ENCODE peak calls at places on chromosomes 2 and 18, in seven cellular contexts. One of them, this sample, is unnamed.

GRCh38 chr2:148582679-148583511 is 61.7 kb upstream of the EPC2 start:
- DNase-seq in GM12878: no peak
- DNase-seq in SK-N-SH: no peak
- DNase-seq in HepG2: no peak
- DNase-seq in K562: no peak
- DNase-seq in H1: no peak
- DNase-seq in HCT116: no peak
- DNase-seq in this sample: no peak

GRCh38 chr2:146323564-146323963 is 1521.3 kb upstream of the ACVR2A start:
- DNase-seq in GM12878: no peak
- DNase-seq in SK-N-SH: no peak
- DNase-seq in HepG2: no peak
- DNase-seq in K562: no peak
- DNase-seq in H1: no peak
- DNase-seq in HCT116: no peak
- DNase-seq in this sample: no peak

GRCh38 chr2:222753251-222753824 is 81.9 kb downstream of the MOGAT1 start:
- DNase-seq in GM12878: no peak
- DNase-seq in SK-N-SH: peak; percentile 29
- DNase-seq in HepG2: no peak
- DNase-seq in K562: no peak
- DNase-seq in H1: no peak
- DNase-seq in HCT116: no peak
- DNase-seq in this sample: no peak

GRCh38 chr2:30454571-30454970 is 7.5 kb downstream of the LCLAT1 start:
- DNase-seq in GM12878: no peak
- DNase-seq in SK-N-SH: no peak
- DNase-seq in HepG2: no peak
- DNase-seq in K562: no peak
- DNase-seq in H1: no peak
- DNase-seq in HCT116: no peak
- DNase-seq in this sample: no peak

GRCh38 chr2:239634769-239635168 is 233.9 kb upstream of the HDAC4 start:
- DNase-seq in GM12878: no peak
- DNase-seq in SK-N-SH: no peak
- DNase-seq in HepG2: no peak
- DNase-seq in K562: no peak
- DNase-seq in H1: no peak
- DNase-seq in HCT116: no peak
- DNase-seq in this sample: no peak

GRCh38 chr2:176269319-176270099 is at the start of gene MTX2:
- DNase-seq in GM12878: peak; percentile 19
- DNase-seq in SK-N-SH: peak; percentile 91
- DNase-seq in HepG2: peak; percentile 80
- DNase-seq in K562: peak; percentile 81
- DNase-seq in H1: peak; percentile 38
- DNase-seq in HCT116: peak; percentile 57
- DNase-seq in this sample: peak; percentile 74

GRCh38 chr2:101446869-101447268 is 28.0 kb downstream of the RFX8 start:
- DNase-seq in GM12878: no peak
- DNase-seq in SK-N-SH: no peak
- DNase-seq in HepG2: no peak
- DNase-seq in K562: no peak
- DNase-seq in H1: no peak
- DNase-seq in HCT116: no peak
- DNase-seq in this sample: no peak

GRCh38 chr18:32048507-32049091 is 30.0 kb downstream of the RNF125 start:
- DNase-seq in GM12878: peak; percentile 24
- DNase-seq in SK-N-SH: no peak
- DNase-seq in HepG2: peak; percentile 39
- DNase-seq in K562: no peak
- DNase-seq in H1: no peak
- DNase-seq in HCT116: no peak
- DNase-seq in this sample: no peak

DNA sequence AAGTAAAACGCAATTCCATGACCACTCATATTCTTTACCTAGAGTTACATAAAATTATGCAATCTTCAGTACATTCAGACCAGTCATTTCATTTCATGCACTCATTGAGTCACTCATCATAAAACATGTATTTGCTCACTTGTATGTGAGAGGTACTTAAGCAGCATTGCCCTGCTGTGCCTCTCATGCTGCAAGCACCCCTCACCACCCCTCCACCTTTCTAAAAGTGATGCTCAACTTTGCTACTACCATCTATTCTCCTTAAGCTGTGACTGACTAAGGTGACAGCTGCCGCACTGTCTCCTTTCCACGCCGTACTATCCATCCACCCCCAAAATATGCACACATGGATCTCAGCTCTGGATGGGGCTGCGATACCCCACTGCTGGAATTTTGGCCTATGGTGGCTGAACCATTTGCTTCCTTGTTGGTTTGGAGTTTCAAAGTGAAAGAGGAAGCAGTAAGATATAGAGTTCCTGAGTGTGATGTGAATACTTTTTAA is 7.2 kb downstream of the ARHGAP25 start:
- DNase-seq in GM12878: no peak
- DNase-seq in SK-N-SH: no peak
- DNase-seq in HepG2: no peak
- DNase-seq in K562: no peak
- DNase-seq in H1: no peak
- DNase-seq in HCT116: no peak
- DNase-seq in this sample: no peak
- TF ChIP-seq JUND in GM12878: no peak
- TF ChIP-seq JUND in SK-N-SH: no peak
- TF ChIP-seq JUND in HepG2: no peak
- TF ChIP-seq JUND in K562: no peak
- TF ChIP-seq JUND in H1: no peak
- TF ChIP-seq JUND in HCT116: no peak
- TF ChIP-seq JUND in this sample: no peak

DNA sequence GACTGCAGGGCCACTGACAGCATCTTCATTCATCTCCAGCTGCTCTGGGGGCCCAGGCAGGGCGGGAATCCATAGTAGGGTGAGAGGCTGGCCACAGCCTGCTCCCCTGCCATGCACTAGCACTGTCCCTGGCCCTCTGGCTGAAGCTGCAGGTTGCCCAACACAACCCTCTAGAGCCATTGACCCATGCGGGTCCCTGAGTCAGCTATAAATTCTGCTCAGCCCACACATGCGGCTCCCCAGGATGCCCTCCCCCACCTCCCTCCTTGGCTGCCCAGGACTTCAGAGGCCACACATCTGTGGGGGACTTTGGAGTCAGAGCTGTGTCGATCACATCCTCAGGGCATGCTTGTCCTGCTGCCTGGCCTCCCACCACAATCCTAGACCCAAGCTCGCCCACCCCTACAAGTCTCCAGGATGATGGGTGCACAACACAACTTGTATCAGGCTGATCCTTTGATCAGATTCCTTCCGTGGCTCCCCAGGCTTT is 97.0 kb downstream of the TFCP2L1 start:
- DNase-seq in GM12878: no peak
- DNase-seq in SK-N-SH: no peak
- DNase-seq in HepG2: no peak
- DNase-seq in K562: no peak
- DNase-seq in H1: no peak
- DNase-seq in HCT116: no peak
- DNase-seq in this sample: no peak
- TF ChIP-seq JUND in GM12878: no peak
- TF ChIP-seq JUND in SK-N-SH: no peak
- TF ChIP-seq JUND in HepG2: no peak
- TF ChIP-seq JUND in K562: no peak
- TF ChIP-seq JUND in H1: no peak
- TF ChIP-seq JUND in HCT116: no peak
- TF ChIP-seq JUND in this sample: no peak

DNA sequence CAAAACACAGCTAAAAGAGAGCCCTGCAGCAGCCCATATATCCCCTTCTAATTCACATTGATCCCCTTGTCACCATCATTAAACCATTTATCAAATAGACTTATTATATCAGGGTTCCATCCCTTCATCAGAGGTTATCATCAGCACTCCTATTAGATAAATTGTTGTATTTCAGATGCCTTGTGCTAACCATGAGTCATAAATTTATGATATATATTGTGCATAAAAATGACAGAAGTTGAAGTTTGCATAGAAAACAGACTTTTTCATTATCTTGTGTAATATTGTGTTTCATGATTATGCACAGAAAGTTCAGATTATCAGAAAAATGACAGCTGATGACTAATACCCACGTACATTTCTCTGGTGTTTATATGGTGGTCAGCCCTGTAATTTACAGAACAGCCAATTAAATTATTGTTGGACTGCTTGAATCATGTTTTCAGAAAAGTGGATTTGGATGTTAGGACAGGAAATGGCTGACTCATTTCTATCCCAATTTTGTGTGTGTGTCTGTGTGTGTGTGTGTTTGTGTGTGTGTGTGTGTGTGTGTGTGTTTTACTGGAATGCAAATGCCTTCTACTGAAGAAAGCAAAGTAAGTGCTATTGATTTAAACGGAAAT is 80.9 kb downstream of the PPP1R1C start:
- DNase-seq in GM12878: no peak
- DNase-seq in SK-N-SH: peak; percentile 8
- DNase-seq in HepG2: no peak
- DNase-seq in K562: no peak
- DNase-seq in H1: no peak
- DNase-seq in HCT116: no peak
- DNase-seq in this sample: no peak
- TF ChIP-seq JUND in GM12878: no peak
- TF ChIP-seq JUND in SK-N-SH: peak; percentile 76
- TF ChIP-seq JUND in HepG2: no peak
- TF ChIP-seq JUND in K562: no peak
- TF ChIP-seq JUND in H1: no peak
- TF ChIP-seq JUND in HCT116: no peak
- TF ChIP-seq JUND in this sample: no peak

DNA sequence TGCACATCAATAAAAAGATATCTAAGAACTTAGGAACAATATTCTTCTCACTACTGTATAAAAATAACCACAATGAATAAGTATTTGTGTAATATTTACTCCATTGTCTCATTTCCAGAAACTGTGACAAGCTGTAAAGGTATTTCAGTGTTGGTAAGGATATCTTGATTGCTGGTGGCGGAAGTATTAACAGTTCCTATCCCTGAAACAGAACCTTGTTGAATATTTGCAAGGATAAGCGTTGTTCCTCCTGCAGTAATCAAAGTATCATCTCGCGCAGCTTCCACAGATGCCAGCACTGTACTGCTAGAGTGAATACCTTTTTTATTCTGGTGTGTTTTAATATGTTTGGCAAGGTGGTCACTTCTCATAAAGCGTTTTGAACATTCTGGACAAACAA is 55.3 kb downstream of the SP3 start:
- DNase-seq in GM12878: no peak
- DNase-seq in SK-N-SH: no peak
- DNase-seq in HepG2: no peak
- DNase-seq in K562: no peak
- DNase-seq in H1: no peak
- DNase-seq in HCT116: no peak
- DNase-seq in this sample: no peak
- TF ChIP-seq JUND in GM12878: no peak
- TF ChIP-seq JUND in SK-N-SH: no peak
- TF ChIP-seq JUND in HepG2: no peak
- TF ChIP-seq JUND in K562: no peak
- TF ChIP-seq JUND in H1: no peak
- TF ChIP-seq JUND in HCT116: no peak
- TF ChIP-seq JUND in this sample: no peak

DNA sequence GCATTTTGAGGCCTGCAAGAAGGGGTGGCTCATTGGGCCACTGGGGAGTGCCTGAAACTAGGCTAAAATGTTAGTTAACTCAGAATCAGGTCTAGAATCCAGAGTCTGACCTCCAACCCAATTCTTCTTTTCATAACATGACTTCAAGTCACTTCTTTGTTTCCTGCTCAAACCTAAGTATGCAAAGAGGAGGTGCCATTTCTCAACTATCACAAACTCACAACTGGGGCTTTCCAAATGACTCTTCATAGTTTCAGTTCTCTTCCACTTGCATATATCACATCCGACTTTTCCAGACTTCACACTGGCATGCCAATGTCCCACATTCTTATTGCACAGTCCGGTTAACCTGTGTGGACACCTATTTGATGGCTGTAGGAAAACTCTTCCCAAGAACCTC is 211.6 kb downstream of the TCF4 start:
- DNase-seq in GM12878: peak; percentile 68
- DNase-seq in SK-N-SH: no peak
- DNase-seq in HepG2: no peak
- DNase-seq in K562: no peak
- DNase-seq in H1: no peak
- DNase-seq in HCT116: no peak
- DNase-seq in this sample: no peak
- TF ChIP-seq JUND in GM12878: no peak
- TF ChIP-seq JUND in SK-N-SH: no peak
- TF ChIP-seq JUND in HepG2: no peak
- TF ChIP-seq JUND in K562: no peak
- TF ChIP-seq JUND in H1: no peak
- TF ChIP-seq JUND in HCT116: no peak
- TF ChIP-seq JUND in this sample: no peak

GRCh38 chr2:129935118-129935517 is 44.3 kb upstream of the RAB6C start:
- DNase-seq in GM12878: no peak
- DNase-seq in SK-N-SH: no peak
- DNase-seq in HepG2: no peak
- DNase-seq in K562: no peak
- DNase-seq in H1: no peak
- DNase-seq in HCT116: no peak
- DNase-seq in this sample: peak; percentile 70

GRCh38 chr2:129930451-129930850 is 49.0 kb upstream of the RAB6C start:
- DNase-seq in GM12878: no peak
- DNase-seq in SK-N-SH: no peak
- DNase-seq in HepG2: no peak
- DNase-seq in K562: no peak
- DNase-seq in H1: no peak
- DNase-seq in HCT116: no peak
- DNase-seq in this sample: no peak

GRCh38 chr2:129934044-129934822 is 45.2 kb upstream of the RAB6C start:
- DNase-seq in GM12878: no peak
- DNase-seq in SK-N-SH: peak; percentile 80
- DNase-seq in HepG2: no peak
- DNase-seq in K562: no peak
- DNase-seq in H1: no peak
- DNase-seq in HCT116: no peak
- DNase-seq in this sample: no peak

GRCh38 chr2:129936334-129936934 is 43.0 kb upstream of the RAB6C start:
- DNase-seq in GM12878: no peak
- DNase-seq in SK-N-SH: peak; percentile 53
- DNase-seq in HepG2: peak; percentile 54
- DNase-seq in K562: peak; percentile 59
- DNase-seq in H1: no peak
- DNase-seq in HCT116: no peak
- DNase-seq in this sample: no peak
- TF ChIP-seq JUND in GM12878: no peak
- TF ChIP-seq JUND in SK-N-SH: no peak
- TF ChIP-seq JUND in HepG2: no peak
- TF ChIP-seq JUND in K562: no peak
- TF ChIP-seq JUND in H1: no peak
- TF ChIP-seq JUND in HCT116: no peak
- TF ChIP-seq JUND in this sample: no peak

GRCh38 chr2:27638023-27638637 is 9.3 kb downstream of the GPN1 start:
- DNase-seq in GM12878: no peak
- DNase-seq in SK-N-SH: no peak
- DNase-seq in HepG2: no peak
- DNase-seq in K562: no peak
- DNase-seq in H1: no peak
- DNase-seq in HCT116: no peak
- DNase-seq in this sample: no peak
- TF ChIP-seq JUND in GM12878: no peak
- TF ChIP-seq JUND in SK-N-SH: peak; percentile 64
- TF ChIP-seq JUND in HepG2: no peak
- TF ChIP-seq JUND in K562: no peak
- TF ChIP-seq JUND in H1: no peak
- TF ChIP-seq JUND in HCT116: no peak
- TF ChIP-seq JUND in this sample: no peak